ENCODE peak calls at places on chromosomes 2 and 18, in five cellular contexts. B is prostate gland, X is uterus, U is HFF-Myc, H is Peyer's patch. Z is an unnamed sample.

GRCh38 chr2:10243926-10244270 is 58.8 kb upstream of the HPCAL1 start:
- DNase-seq in U (no peak), X (no peak), B (no peak), H (no peak), Z (no peak)

GRCh38 chr2:228688007-228688645 is 506.6 kb upstream of the SPHKAP start:
- DNase-seq in X (no peak), H (no peak), B (no peak), U (no peak), Z (no peak)

GRCh38 chr2:68434981-68435380 is 32.1 kb downstream of the FBXO48 start:
- DNase-seq in B (no peak), H (no peak), U (no peak), X (no peak), Z (no peak)

GRCh38 chr18:24019641-24020331 is 5.2 kb downstream of the TTC39C start:
- DNase-seq in B (no peak), U (no peak), H (peak; percentile 77), X (no peak), Z (no peak)

GRCh38 chr2:219687266-219687665 is 59.8 kb downstream of the SLC4A3 start:
- DNase-seq in X (no peak), H (no peak), B (no peak), U (no peak), Z (peak; percentile 71)

GRCh38 chr18:3217930-3218647 is 1.7 kb downstream of the MYOM1 start:
- DNase-seq in H (peak; percentile 76), U (no peak), B (no peak), X (no peak), Z (no peak)

GRCh38 chr2:176583530-176584101 is 314.4 kb downstream of the MTX2 start:
- DNase-seq in B (no peak), U (peak; percentile 19), H (no peak), X (no peak), Z (peak; percentile 45)

GRCh38 chr2:211469660-211470059 is 913.3 kb downstream of the CPS1 start:
- DNase-seq in X (no peak), U (no peak), H (no peak), B (no peak), Z (no peak)

GRCh38 chr2:210477496-210477895 is 937 bp upstream of the LANCL1 start:
- DNase-seq in X (peak; percentile 43), B (no peak), H (no peak), U (peak; percentile 21), Z (peak; percentile 38)

GRCh38 chr2:232120911-232121310 is 159.4 kb downstream of the DIS3L2 start:
- DNase-seq in X (no peak), B (no peak), U (no peak), H (no peak), Z (no peak)

GRCh38 chr2:128549646-128550260 is 231.1 kb upstream of the HS6ST1 start:
- DNase-seq in H (peak; percentile 32), B (no peak), U (no peak), X (no peak), Z (no peak)

GRCh38 chr2:20326163-20326780 is 24.4 kb downstream of the PUM2 start:
- DNase-seq in B (peak; percentile 37), H (peak; percentile 74), X (peak; percentile 42), U (peak; percentile 27), Z (peak; percentile 40)

GRCh38 chr2:104249666-104250065 is 604.2 kb upstream of the POU3F3 start:
- DNase-seq in H (no peak), X (no peak), U (no peak), B (no peak), Z (no peak)

GRCh38 chr2:161992526-161992925 is 81.5 kb downstream of the DPP4 start:
- DNase-seq in H (no peak), X (no peak), U (no peak), B (no peak), Z (no peak)

GRCh38 chr2:213086566-213086965 is 64.8 kb downstream of the IKZF2 start:
- DNase-seq in U (no peak), X (no peak), H (no peak), B (no peak), Z (no peak)

DNA sequence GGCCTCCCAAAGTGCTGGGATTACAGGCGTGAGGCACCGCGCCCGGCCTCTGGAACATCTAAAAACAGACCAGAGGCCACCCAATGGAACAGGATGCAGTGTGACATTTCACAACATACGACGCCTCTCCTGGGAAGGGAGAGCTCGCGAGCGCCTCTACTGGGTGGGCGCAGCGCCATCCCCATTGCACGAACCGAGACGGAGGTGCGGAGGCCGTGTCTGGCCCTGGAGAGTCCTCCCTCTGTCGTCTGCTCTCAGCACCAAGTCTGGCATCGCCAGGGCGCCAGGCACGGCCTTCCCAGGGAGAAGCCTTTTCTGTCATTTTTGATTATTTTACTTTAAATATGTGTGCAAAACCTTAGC is 9.4 kb upstream of the GBX2 start:
- DNase-seq in H (no peak), X (no peak), B (no peak), U (no peak), Z (no peak)
- TF ChIP-seq CTCF in H (no peak), X (no peak), B (no peak), U (peak; percentile 14), Z (no peak)

DNA sequence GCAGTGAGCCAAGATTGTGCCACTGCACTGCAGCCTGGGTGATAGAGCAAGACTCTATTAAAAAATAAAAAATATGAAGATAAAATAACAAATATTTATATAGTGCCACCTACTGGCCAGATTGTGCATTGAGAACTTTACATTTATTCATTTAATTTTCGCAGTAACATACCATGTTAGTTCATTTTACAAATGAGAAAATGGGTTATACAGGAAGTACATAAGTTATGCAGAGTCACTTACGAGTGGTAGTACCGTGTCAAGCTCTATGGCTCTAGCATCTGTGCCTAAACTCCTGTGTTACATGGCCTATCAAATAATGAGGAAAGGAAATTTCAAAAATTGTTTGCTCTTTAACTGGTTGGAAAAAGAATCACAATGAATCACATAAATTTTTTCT is 27.9 kb downstream of the RIF1 start:
- DNase-seq in H (no peak), X (no peak), B (no peak), U (peak; percentile 10), Z (peak; percentile 28)
- TF ChIP-seq CTCF in H (peak; percentile 55), X (peak; percentile 37), B (peak; percentile 77), U (peak; percentile 32), Z (peak; percentile 95)

DNA sequence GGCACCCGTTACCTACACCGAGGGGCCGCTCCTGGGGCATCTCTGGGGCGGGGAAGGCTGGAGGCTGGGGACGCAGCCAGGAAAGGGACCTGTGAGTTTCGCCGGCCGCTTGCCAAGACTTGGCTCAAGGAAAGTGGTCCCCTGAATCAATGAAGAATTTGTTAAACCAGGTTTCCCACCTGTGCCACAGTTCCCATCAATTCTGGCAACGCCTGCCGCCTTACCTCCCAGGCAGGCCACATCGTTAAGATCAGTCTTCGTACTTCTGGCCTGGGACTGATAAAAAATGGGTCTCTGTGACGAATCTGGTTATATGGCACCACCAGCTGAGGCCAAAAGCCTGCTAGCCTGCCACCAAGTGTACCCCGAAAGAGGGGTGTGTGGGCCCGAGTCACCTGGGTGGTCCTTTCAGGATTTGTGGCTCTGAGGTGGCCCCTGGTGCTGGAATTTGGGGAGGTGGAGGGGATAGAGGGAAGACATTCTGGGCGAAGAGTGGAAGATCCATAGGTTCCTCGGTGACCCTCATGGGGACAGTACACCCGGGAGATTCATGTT is 789 bp upstream of the TGFA start:
- DNase-seq in B (no peak), U (no peak), H (no peak), X (no peak), Z (no peak)
- TF ChIP-seq CTCF in B (no peak), U (no peak), H (no peak), X (no peak), Z (peak; percentile 45)

GRCh38 chr18:31679133-31679731 is 5.1 kb downstream of the B4GALT6 start:
- DNase-seq in U (no peak), H (peak; percentile 56), X (no peak), B (no peak), Z (no peak)

GRCh38 chr18:31678425-31678824 is 6.0 kb downstream of the B4GALT6 start:
- DNase-seq in U (no peak), B (no peak), X (no peak), H (no peak), Z (no peak)

GRCh38 chr18:31683106-31683505 is 1.3 kb downstream of the B4GALT6 start:
- DNase-seq in U (no peak), B (no peak), H (no peak), X (no peak), Z (no peak)

GRCh38 chr18:31679806-31680793 is 4.3 kb downstream of the B4GALT6 start:
- DNase-seq in B (no peak), X (no peak), H (peak; percentile 61), U (no peak), Z (no peak)

DNA sequence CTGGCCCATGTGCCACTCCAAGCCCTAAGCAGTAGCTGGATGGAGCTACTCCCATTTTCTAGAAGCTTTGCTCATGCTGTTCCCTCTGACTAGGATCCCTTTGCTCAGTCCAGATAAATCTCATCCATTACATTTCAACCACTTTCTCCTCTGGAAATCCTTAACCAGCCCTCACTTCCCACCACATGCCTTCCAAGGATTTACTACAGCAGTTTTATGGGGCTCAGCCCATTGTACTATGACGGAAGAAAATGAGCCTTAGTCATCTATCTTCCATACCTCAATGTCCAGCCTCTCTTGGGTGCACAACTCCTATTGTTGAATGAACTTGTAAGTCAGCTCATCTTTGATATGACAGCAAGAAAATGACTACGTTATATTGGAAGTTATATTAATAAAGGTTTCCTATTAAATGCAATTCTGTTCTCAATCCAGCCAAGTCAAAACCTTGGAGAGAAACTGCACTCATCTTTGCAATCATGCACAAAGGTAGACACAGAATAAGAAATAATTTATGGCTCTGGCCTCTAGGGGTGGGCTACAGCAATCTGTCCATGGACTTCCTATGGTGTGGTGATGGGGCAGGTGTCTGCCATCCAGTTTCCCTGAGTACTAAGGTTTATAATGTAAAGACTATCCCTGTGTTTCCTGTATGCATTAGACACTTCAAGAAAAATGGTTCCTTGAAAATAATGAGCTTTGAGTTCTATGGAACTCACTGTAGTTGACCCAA is 3.4 kb downstream of the B4GALT6 start:
- DNase-seq in U (no peak), H (no peak), X (no peak), B (no peak), Z (no peak)
- TF ChIP-seq CTCF in U (no peak), H (peak; percentile 6), X (no peak), B (no peak), Z (no peak)

DNA sequence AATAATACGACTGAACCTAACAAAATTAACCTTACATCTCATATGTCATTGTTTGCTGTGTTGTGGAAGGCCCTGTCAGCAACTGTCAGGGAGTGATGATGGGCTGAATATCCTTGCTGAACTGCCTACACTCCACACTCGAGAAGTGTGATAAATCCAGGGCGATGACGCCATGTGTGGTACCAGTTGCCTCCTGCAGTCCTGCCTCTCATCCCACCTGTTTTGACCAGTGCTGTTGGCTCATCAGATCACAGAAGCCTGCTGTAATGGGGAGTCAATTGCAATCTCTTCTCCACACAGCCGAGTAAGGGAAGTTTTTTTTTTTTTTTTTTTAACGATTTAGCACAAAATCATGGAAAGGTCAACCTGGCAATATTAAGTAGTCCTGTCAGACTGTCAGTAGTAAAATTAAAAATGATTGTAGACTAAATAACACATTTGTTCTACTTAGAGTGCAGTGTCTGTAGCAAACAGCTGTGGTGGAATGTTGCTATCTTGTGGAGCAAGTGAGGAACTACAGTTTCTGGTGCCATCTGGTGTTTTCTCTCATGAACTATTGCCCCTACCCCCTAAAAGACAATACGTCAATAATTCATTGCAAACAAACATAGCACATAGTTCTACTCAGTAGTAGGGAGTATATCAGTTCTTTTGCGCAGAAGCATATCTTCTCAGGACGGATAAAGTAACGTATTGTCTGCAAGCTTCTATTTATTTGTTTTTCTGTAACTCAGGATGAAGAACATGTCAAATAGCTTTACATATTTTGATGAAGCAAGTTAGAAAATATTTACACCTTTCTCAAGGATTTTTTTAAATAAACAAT is 347.6 kb downstream of the CTNNA2 start:
- DNase-seq in X (no peak), H (no peak), B (no peak), U (no peak), Z (peak; percentile 30)
- TF ChIP-seq CTCF in X (no peak), H (peak; percentile 63), B (no peak), U (peak; percentile 35), Z (peak; percentile 82)